ENCODE peak calls at places on chromosomes 2 and 18, in four cellular contexts. C, W, E and I are unnamed samples.

GRCh38 chr2:113697516-113697915 is 58.9 kb downstream of the SLC35F5 start:
- DNase-seq in E (no peak), W (no peak), C (no peak), I (no peak)

GRCh38 chr2:205714058-205714776 is 31.9 kb downstream of the NRP2 start:
- DNase-seq in W (no peak), E (no peak), C (no peak), I (no peak)

GRCh38 chr2:102046135-102046901 is 54.6 kb downstream of the IL1R2 start:
- DNase-seq in W (no peak), C (no peak), E (peak), I (no peak)

GRCh38 chr2:60118061-60118460 is 435.4 kb downstream of the BCL11A start:
- DNase-seq in W (no peak), C (no peak), E (no peak), I (no peak)

GRCh38 chr18:6412933-6413472 is 1.7 kb downstream of the L3MBTL4 start:
- DNase-seq in E (peak), C (no peak), W (no peak), I (no peak)

GRCh38 chr2:12884713-12885282 is 168.1 kb downstream of the TRIB2 start:
- DNase-seq in C (peak), E (peak), W (no peak), I (no peak)

GRCh38 chr2:46812381-46813024 is 103.1 kb downstream of the MCFD2 start:
- DNase-seq in E (peak), C (peak), W (peak), I (peak)

GRCh38 chr2:241150660-241151530 is 628 bp downstream of the PPP1R7 start:
- DNase-seq in W (no peak), C (no peak), E (peak), I (no peak)

GRCh38 chr18:48724939-48725338 is 186.1 kb downstream of the CTIF start:
- DNase-seq in W (no peak), C (no peak), E (no peak), I (no peak)

GRCh38 chr2:131040661-131041401 is 52.4 kb downstream of the FAM168B start:
- DNase-seq in E (peak), W (no peak), C (no peak), I (no peak)

GRCh38 chr2:120873958-120874357 is 138.3 kb downstream of the GLI2 start:
- DNase-seq in C (no peak), E (no peak), W (no peak), I (no peak)

GRCh38 chr2:176637497-176638166 is 368.4 kb downstream of the MTX2 start:
- DNase-seq in E (peak), W (no peak), C (no peak), I (no peak)

GRCh38 chr18:59660976-59661743 is 36.1 kb downstream of the CCBE1 start:
- DNase-seq in E (peak), W (no peak), C (peak), I (no peak)

GRCh38 chr2:223000872-223001825 is 50.8 kb upstream of the KCNE4 start:
- DNase-seq in E (no peak), W (no peak), C (no peak), I (no peak)

GRCh38 chr2:45771251-45771650 is 119.8 kb downstream of the PRKCE start:
- DNase-seq in C (no peak), W (peak), E (peak), I (no peak)

GRCh38 chr18:46660955-46661749 is 4.1 kb upstream of the LOXHD1 start:
- DNase-seq in E (peak), C (no peak), W (no peak), I (no peak)

GRCh38 chr2:234060236-234060635 is 9.7 kb downstream of the SPP2 start:
- DNase-seq in E (no peak), W (no peak), C (no peak), I (no peak)

GRCh38 chr18:67662996-67663395 is 146.5 kb upstream of the DSEL start:
- DNase-seq in C (no peak), W (no peak), E (no peak), I (no peak)

GRCh38 chr2:80969900-80970299 is 665.3 kb upstream of the LRRTM1 start:
- DNase-seq in E (no peak), C (no peak), W (no peak), I (no peak)

GRCh38 chr2:80968450-80968849 is 663.9 kb upstream of the LRRTM1 start:
- DNase-seq in C (no peak), W (no peak), E (no peak), I (no peak)
- TF ChIP-seq CTCF in C (no peak), W (no peak), E (no peak), I (no peak)

DNA sequence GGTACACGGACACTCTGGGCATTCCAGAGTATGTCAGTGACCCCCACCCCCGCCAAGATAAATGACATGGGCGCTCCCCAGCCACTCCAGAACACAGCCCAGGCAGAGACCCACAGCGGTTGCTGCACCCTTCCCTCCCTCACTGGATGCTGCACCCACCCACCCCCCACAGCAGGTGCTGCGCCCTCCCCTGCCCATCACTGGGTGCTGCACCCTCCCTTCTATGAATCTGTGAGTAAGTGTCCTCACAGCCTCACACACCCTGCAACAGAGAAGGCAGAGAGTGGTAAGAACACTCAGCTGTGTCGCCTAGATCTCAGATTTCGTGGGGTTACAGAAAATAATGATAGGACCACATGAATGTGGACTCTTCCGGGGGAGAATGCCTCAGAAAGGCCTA is 23.5 kb downstream of the CHMP1B start:
- DNase-seq in E (no peak), W (no peak), C (no peak), I (no peak)
- TF ChIP-seq CTCF in E (no peak), W (no peak), C (no peak), I (no peak)

DNA sequence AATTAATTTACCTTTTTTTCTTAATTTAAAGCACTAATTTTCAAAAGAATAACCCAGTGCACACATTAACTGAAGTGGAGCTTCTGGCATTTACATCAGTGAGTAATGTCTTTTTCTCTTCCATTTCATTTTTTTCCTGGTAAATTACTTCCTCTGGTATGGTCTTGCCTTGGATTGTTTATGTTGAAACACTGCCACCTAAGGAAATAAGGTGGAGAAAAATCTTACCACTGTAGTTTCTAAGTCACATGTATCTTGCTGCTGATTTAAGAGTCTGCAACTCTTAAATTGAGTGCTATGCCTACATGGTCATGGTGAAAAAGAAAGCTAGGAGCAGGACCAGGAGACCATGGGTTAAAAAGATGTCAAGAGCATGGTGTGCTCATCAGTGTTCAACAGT is 51.0 kb downstream of the TTC27 start:
- DNase-seq in E (peak), C (peak), W (no peak), I (no peak)
- TF ChIP-seq CTCF in E (no peak), C (no peak), W (no peak), I (no peak)

GRCh38 chr2:149104221-149104620 is 65.7 kb downstream of the LYPD6B start:
- DNase-seq in W (no peak), C (no peak), E (no peak), I (no peak)
- TF ChIP-seq CTCF in W (no peak), C (no peak), E (no peak), I (no peak)